ENCODE peak calls at places on chromosomes 11 and 22, in four cellular contexts. P, Y, J and S are unnamed samples.

GRCh38 chr11:78140392-78141077 is 1.1 kb upstream of the ALG8 start:
- DNase-seq in P (no peak), J (no peak), Y (no peak), S (peak; percentile 7)

GRCh38 chr22:33539902-33540751 is 380.1 kb downstream of the LARGE1 start:
- DNase-seq in P (no peak), J (no peak), Y (peak; percentile 7), S (peak; percentile 14)

GRCh38 chr11:128260398-128260797 is 327.0 kb downstream of the ETS1 start:
- DNase-seq in P (no peak), Y (no peak), J (no peak), S (no peak)

GRCh38 chr22:26541167-26541819 is 29.0 kb upstream of the TFIP11 start:
- DNase-seq in Y (no peak), J (no peak), P (no peak), S (no peak)

GRCh38 chr11:114709960-114710359 is 31.6 kb downstream of the NXPE2 start:
- DNase-seq in Y (no peak), P (no peak), J (no peak), S (no peak)

GRCh38 chr11:118622376-118623290 is 15.2 kb downstream of the PHLDB1 start:
- DNase-seq in Y (peak; percentile 94), J (no peak), P (peak; percentile 88), S (no peak)

GRCh38 chr11:60771146-60771545 is 14.0 kb upstream of the MS4A10 start:
- DNase-seq in Y (no peak), J (no peak), P (no peak), S (no peak)

GRCh38 chr11:73667906-73668305 is 21.5 kb downstream of the PLEKHB1 start:
- DNase-seq in P (no peak), Y (no peak), J (no peak), S (no peak)

GRCh38 chr11:75858613-75859012 is 43.6 kb downstream of the UVRAG start:
- DNase-seq in Y (peak; percentile 48), J (no peak), P (no peak), S (no peak)

GRCh38 chr11:64549969-64550368 is 41.1 kb upstream of the SLC22A12 start:
- DNase-seq in J (no peak), P (no peak), Y (no peak), S (no peak)

GRCh38 chr11:35275808-35276170 is 136.8 kb downstream of the CD44 start:
- DNase-seq in J (no peak), P (no peak), Y (no peak), S (no peak)

GRCh38 chr11:61472282-61472681 is 36.3 kb upstream of the LRRC10B start:
- DNase-seq in Y (no peak), P (no peak), J (no peak), S (no peak)

GRCh38 chr11:24046731-24047130 is 450.1 kb upstream of the LUZP2 start:
- DNase-seq in P (no peak), J (no peak), Y (no peak), S (no peak)

GRCh38 chr11:118892515-118892914 is 8.8 kb downstream of the CXCR5 start:
- DNase-seq in P (no peak), Y (no peak), J (no peak), S (peak; percentile 53)

GRCh38 chr11:42770444-42771065 is 541.2 kb upstream of the API5 start:
- DNase-seq in P (peak; percentile 36), J (no peak), Y (peak; percentile 36), S (peak; percentile 49)

DNA sequence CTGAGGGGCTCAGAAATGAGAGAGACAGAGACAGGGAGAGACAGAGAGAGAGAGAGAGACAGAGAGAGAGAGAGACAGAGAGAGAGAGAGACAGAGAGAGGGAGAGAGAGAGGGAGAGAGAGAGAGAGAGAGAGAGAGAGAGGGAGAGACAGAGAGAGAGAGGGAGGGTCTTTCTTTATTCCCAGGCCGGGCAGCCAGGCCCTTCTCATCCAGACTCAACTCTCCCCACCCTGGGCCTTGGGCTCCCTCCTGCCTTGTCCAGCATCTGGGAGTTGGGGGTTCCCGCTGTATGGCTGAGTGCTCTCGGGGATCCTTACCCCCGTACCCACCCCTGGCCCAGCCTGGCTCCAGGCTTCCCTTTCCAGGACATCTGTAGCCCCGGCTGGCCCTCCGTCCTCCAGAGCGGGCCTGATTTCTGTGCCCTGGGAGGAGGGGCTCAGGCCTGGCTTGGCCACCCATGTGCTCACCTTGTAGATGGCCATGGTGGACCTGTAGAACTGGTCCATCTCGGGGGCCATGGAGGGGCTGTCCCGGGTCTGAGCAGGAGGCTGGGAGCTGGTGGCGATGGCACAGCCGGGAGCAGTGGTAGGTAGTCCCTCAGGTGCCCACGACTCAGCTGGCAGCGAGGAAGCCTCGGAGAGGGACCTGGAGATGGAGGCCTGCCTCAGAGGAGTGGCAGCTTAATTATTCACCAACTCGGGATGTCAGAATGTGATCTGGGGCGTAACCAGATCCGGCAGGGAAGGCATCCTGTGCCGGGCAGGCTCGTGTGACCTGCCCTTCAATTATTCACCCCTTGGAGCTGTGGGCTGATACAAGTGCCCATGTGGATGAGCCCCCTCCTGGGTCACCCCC is at the start of gene BAIAP2L2:
- DNase-seq in P (no peak), Y (peak; percentile 15), J (no peak), S (no peak)
- H3K4me3 ChIP-seq in P (no peak within 1 kb of the TSS), Y (no peak within 1 kb of the TSS), J (no peak within 1 kb of the TSS), S (no peak within 1 kb of the TSS)

GRCh38 chr22:41782316-41782715 is 18.2 kb upstream of the CCDC134 start:
- DNase-seq in P (no peak), J (no peak), Y (no peak), S (no peak)
- H3K4me3 ChIP-seq in P (no peak overlapping the region), J (peak overlapping the region; percentile 41), Y (no peak overlapping the region), S (peak overlapping the region; percentile 63)

DNA sequence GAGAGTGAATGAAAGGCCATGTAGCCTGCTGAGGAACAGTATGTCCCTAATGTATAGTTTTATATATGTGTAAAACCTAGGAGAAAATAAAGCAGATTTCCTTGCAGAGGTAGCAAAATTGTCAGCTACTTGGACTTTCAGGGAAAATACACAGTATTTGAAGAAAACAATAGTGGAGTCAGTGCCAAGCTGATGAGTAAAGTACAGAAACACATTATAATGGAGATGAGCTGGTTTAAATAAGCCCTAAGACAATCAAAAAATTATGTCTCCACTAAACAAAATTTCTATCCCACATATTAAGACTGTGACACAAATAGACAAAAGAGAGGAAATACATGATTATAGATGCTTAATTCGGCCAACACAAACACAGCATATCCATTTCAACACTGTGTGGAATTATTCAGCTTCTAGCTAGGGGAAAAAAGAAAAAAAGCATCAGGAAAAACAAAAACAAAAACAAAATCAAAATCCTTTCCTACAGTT is 76.0 kb downstream of the MAML2 start:
- DNase-seq in J (no peak), P (no peak), Y (no peak), S (no peak)
- H3K4me3 ChIP-seq in J (no peak overlapping the region), P (no peak overlapping the region), Y (no peak overlapping the region), S (peak overlapping the region; percentile 5)

GRCh38 chr22:37306494-37306829 is 24.2 kb downstream of the CYTH4 start:
- DNase-seq in Y (no peak), J (no peak), P (no peak), S (no peak)
- H3K4me3 ChIP-seq in Y (no peak overlapping the region), J (no peak overlapping the region), P (no peak overlapping the region), S (peak overlapping the region; percentile 52)

GRCh38 chr11:1305558-1306056 is 3.8 kb downstream of the TOLLIP start:
- DNase-seq in Y (no peak), P (no peak), J (no peak), S (no peak)
- H3K4me3 ChIP-seq in Y (no peak overlapping the region), P (no peak overlapping the region), J (no peak overlapping the region), S (no peak overlapping the region)